ENCODE peak calls at places on chromosomes 11 and 22, in five cellular contexts. C is PC-3, M is bronchial epithelial cell, I is lower lobe of right lung, B is stomach. O is an unnamed sample. For H3K27me3, the result is how much of the 10 kb centered on the place peaks cover.

GRCh38 chr11:45141171-45141570 is 5.3 kb upstream of the PRDM11 start:
- DNase-seq in C (no peak), M (no peak), I (no peak), B (no peak), O (no peak)

GRCh38 chr22:37932821-37933578 is 20.4 kb downstream of the C22orf23 start:
- DNase-seq in C (no peak), M (no peak), I (peak), B (peak), O (no peak)

GRCh38 chr11:917426-917825 is 6.8 kb upstream of the CHID1 start:
- DNase-seq in C (no peak), M (no peak), I (no peak), B (no peak), O (no peak)

GRCh38 chr22:43273902-43274484 is 69.2 kb downstream of the SCUBE1 start:
- DNase-seq in C (peak), M (peak), I (no peak), B (peak), O (peak)

GRCh38 chr22:20567993-20568417 is 60.6 kb downstream of the MED15 start:
- DNase-seq in C (peak), M (no peak), I (no peak), B (no peak), O (no peak)

GRCh38 chr11:36253238-36253637 is 36.0 kb downstream of the COMMD9 start:
- DNase-seq in C (no peak), M (no peak), I (no peak), B (no peak), O (no peak)

GRCh38 chr11:94681140-94681539 is 87.0 kb upstream of the AMOTL1 start:
- DNase-seq in C (peak), M (no peak), I (no peak), B (no peak), O (no peak)

GRCh38 chr11:61091373-61092279 is 10.7 kb upstream of the CD5 start:
- DNase-seq in C (no peak), M (peak), I (no peak), B (no peak), O (peak)

GRCh38 chr11:69076129-69076791 is 27.5 kb downstream of the TPCN2 start:
- DNase-seq in C (peak), M (no peak), I (no peak), B (no peak), O (no peak)

GRCh38 chr11:1008001-1008400 is 28.5 kb downstream of the MUC6 start:
- DNase-seq in C (no peak), M (no peak), I (no peak), B (no peak), O (no peak)

GRCh38 chr11:6259638-6260019 is at the start of gene CCKBR:
- DNase-seq in C (no peak), M (no peak), I (peak), B (peak), O (no peak)

GRCh38 chr22:41256254-41256897 is 15.6 kb upstream of the CHADL start:
- DNase-seq in C (peak), M (peak), I (no peak), B (no peak), O (no peak)

GRCh38 chr11:35308157-35308556 is 111.2 kb downstream of the SLC1A2 start:
- DNase-seq in C (no peak), M (no peak), I (peak), B (no peak), O (no peak)

GRCh38 chr22:47041201-47042115 is 279.0 kb downstream of the TBC1D22A start:
- DNase-seq in C (no peak), M (no peak), I (peak), B (no peak), O (no peak)

GRCh38 chr11:3614742-3615171 is 27.0 kb downstream of the ART5 start:
- DNase-seq in C (peak), M (peak), I (peak), B (no peak), O (no peak)

GRCh38 chr11:61298663-61299244 is 3.6 kb upstream of the VWCE start:
- DNase-seq in C (no peak), M (no peak), I (no peak), B (no peak), O (no peak)

GRCh38 chr11:14974723-14975587 is 2.8 kb upstream of the CALCA start:
- DNase-seq in C (peak), M (peak), I (no peak), B (peak), O (peak)

GRCh38 chr22:36016656-36017055 is 12.0 kb downstream of the RBFOX2 start:
- DNase-seq in C (no peak), M (no peak), I (no peak), B (no peak), O (no peak)

GRCh38 chr22:50532353-50532700 is 2.5 kb upstream of the TYMP start:
- DNase-seq in C (no peak), M (no peak), I (peak), B (no peak), O (peak)

GRCh38 chr11:65642014-65642671 is 4.2 kb downstream of the SIPA1 start:
- DNase-seq in C (no peak), M (no peak), I (peak), B (no peak), O (no peak)

GRCh38 chr22:20919718-20920117 is 2.5 kb downstream of the CRKL start:
- DNase-seq in C (no peak), M (no peak), I (no peak), B (no peak), O (no peak)

GRCh38 chr11:69122642-69123431 is 32.9 kb upstream of the SMIM38 start:
- DNase-seq in C (peak), M (peak), I (peak), B (peak), O (peak)

GRCh38 chr11:62854825-62855570 is 15.6 kb upstream of the WDR74 start:
- DNase-seq in C (no peak), M (no peak), I (no peak), B (no peak), O (no peak)

GRCh38 chr22:27557554-27558060 is 243.9 kb downstream of the MN1 start:
- DNase-seq in C (no peak), M (no peak), I (no peak), B (no peak), O (no peak)

GRCh38 chr22:19143967-19144400 is 467 bp downstream of the ESS2 start:
- DNase-seq in C (no peak), M (peak), I (no peak), B (no peak), O (no peak)

GRCh38 chr11:45146072-45147016 is at the start of gene PRDM11:
- DNase-seq in C (peak), M (peak), I (peak), B (peak), O (peak)

GRCh38 chr11:22392561-22392960 is 54.4 kb downstream of the SLC17A6 start:
- DNase-seq in C (no peak), M (peak), I (no peak), B (no peak), O (no peak)

GRCh38 chr11:31968774-31969433 is 122.0 kb upstream of the RCN1 start:
- DNase-seq in C (peak), M (peak), I (no peak), B (no peak), O (no peak)

GRCh38 chr11:64750361-64751054 is 6.6 kb upstream of the RASGRP2 start:
- DNase-seq in C (no peak), M (no peak), I (no peak), B (no peak), O (no peak)

GRCh38 chr11:35235944-35236666 is 97.1 kb downstream of the CD44 start:
- DNase-seq in C (peak), M (peak), I (no peak), B (peak), O (no peak)

GRCh38 chr11:2869561-2870427 is 15.8 kb downstream of the CDKN1C start:
- DNase-seq in C (no peak), M (no peak), I (no peak), B (no peak), O (no peak)

GRCh38 chr11:15074206-15075161 is 1.1 kb downstream of the CALCB start:
- DNase-seq in C (peak), M (peak), I (peak), B (peak), O (peak)

GRCh38 chr11:2987881-2988280 is 4.2 kb downstream of the NAP1L4 start:
- DNase-seq in C (no peak), M (no peak), I (no peak), B (no peak), O (no peak)

GRCh38 chr11:72048718-72049460 is 31.5 kb downstream of the NUMA1 start:
- DNase-seq in C (no peak), M (no peak), I (no peak), B (no peak), O (no peak)

GRCh38 chr11:121652982-121653381 is 200.2 kb upstream of the SORL1-AS1 start:
- DNase-seq in C (peak), M (no peak), I (no peak), B (no peak), O (no peak)

GRCh38 chr11:114017723-114018122 is 41.8 kb upstream of the ZBTB16 start:
- DNase-seq in C (peak), M (no peak), I (no peak), B (no peak), O (no peak)

GRCh38 chr11:9787981-9788521 is 124.2 kb downstream of the SWAP70 start:
- DNase-seq in C (no peak), M (no peak), I (no peak), B (no peak), O (no peak)

GRCh38 chr11:19344661-19345518 is 104.1 kb upstream of the E2F8 start:
- DNase-seq in C (peak), M (peak), I (peak), B (peak), O (peak)

GRCh38 chr11:67418476-67419281 is 3.2 kb downstream of the CARNS1 start:
- DNase-seq in C (no peak), M (no peak), I (no peak), B (peak), O (no peak)

GRCh38 chr11:67413266-67413797 is 2.1 kb upstream of the CARNS1 start:
- DNase-seq in C (no peak), M (no peak), I (no peak), B (no peak), O (no peak)

GRCh38 chr11:67416416-67417335 is 1.2 kb downstream of the CARNS1 start:
- DNase-seq in C (peak), M (peak), I (peak), B (peak), O (no peak)

GRCh38 chr11:67417425-67417824 is 1.9 kb downstream of the CARNS1 start:
- DNase-seq in C (no peak), M (no peak), I (no peak), B (no peak), O (no peak)

GRCh38 chr11:67415501-67416304 is at the start of gene CARNS1:
- DNase-seq in C (no peak), M (no peak), I (no peak), B (no peak), O (no peak)
- H3K4me3 ChIP-seq in C (peak), M (no peak), I (peak), B (peak), O (no peak)

DNA sequence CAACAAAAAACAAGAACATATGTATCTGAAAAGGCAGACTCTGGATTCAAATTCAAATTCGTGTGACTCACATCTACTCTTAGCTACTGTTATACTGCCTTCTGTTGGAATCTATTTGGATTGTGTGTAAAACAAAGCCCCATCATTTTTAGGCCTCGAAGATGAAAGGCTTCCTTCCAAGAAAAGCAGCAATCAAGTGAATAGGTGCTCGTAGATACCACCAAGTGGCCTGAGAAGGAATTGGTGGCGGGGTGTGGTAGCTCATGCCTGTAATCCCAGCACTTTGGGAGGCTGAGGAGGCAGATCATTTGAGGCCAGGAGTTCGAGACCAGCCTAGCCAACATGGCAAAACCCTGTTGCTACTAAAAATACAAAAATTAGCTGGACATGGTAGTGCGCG is 4.2 kb downstream of the GRAMD1B start:
- DNase-seq in C (peak), M (no peak), I (no peak), B (no peak), O (no peak)
- TF ChIP-seq CTCF in C (peak), M (peak), I (no peak), B (no peak), O (peak)

DNA sequence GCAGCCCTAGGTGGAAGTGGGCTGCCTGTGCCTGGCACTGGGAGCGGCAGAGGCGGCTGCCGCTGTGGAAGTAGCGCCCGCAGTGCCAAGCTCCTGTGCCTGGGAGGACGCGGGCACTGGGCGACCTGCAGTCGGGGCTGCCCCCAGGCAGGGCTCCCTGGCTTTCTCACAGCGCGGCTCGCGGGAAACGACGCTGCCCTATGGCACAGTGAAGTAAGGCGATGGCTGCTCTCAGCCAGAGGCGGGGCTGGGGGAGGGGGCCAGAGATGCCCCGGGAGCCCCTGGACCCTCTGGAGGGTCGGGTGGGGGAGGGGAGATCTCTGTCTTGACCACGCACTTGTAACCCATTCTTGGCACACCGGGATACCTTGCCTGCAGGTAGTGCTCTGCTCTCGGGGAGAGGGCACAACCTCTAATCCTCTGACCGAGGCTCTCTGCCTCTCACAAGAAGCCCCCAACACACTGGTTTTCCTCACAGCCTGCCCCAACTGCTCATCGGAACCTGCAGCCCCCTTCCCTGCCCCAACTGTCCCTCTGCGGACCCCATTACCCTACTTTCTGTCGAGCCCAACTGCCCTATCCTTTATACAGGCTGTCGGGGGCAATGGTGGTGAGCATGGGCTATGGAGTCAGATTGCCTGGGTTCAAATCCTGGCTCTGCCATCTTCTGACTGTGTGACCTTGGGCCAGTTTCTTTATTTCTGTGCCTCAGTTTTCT is 32.2 kb upstream of the TRIM29 start:
- DNase-seq in C (no peak), M (no peak), I (no peak), B (no peak), O (no peak)
- H3K27me3 ChIP-seq in C (under half), M (under half), I (half or more), B (half or more), O (under half)

DNA sequence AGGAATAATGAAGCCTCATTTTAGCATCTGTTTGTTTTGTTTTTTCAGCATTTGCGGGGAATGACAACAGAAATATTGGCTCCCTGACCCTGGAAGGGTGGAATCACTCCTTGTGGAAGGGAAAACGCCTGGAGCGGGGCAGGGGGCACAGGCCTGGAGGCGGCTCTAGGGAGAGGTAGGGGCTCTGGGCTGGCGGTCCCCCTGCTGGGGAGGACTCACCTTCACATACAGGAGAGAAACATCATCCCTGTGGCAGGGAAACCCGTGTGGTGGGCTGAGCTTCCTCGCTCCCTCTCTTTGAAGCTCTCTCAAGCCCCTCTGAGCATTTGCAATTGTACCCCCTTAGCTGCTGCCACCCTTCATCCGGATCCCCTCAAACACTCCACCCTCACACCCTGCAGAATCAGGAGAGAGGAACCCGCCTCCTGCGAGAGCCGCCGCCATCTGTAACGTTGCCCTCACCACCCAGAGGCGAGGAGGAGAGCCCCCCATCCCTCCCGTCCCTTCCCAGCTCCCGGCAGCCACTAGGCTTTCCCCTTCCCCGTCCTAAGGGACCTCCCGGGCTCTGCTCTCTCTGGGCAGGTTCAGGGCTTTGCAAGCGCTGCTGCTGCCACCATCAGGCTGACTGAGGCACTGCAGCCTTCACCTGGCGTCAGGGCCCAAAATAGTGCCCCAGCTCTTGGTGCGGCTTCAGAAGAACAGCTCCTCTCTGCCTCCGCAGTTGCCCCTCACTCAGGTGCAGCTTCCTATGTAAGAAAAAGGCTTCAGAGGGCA is 10.4 kb downstream of the KIRREL3 start:
- DNase-seq in C (peak), M (peak), I (peak), B (peak), O (peak)
- H3K4me3 ChIP-seq in C (no peak), M (no peak), I (no peak), B (no peak), O (no peak)

GRCh38 chr11:85590848-85591483 is 36.2 kb downstream of the DLG2 start:
- DNase-seq in C (peak), M (peak), I (no peak), B (no peak), O (no peak)
- TF ChIP-seq CTCF in C (peak), M (no peak), I (no peak), B (no peak), O (no peak)

GRCh38 chr22:45006873-45007246 is 2.9 kb downstream of the PHF21B start:
- DNase-seq in C (no peak), M (no peak), I (no peak), B (no peak), O (no peak)
- H3K27me3 ChIP-seq in C (half or more), M (under half), I (half or more), B (half or more), O (under half)

GRCh38 chr11:76379811-76380160 is 1.1 kb downstream of the THAP12 start:
- DNase-seq in C (no peak), M (no peak), I (no peak), B (no peak), O (no peak)

GRCh38 chr11:76380161-76380976 is 563 bp downstream of the THAP12 start:
- DNase-seq in C (peak), M (peak), I (peak), B (no peak), O (peak)

GRCh38 chr11:76380977-76381719 is at the start of the genes GVQW3 and THAP12:
- DNase-seq in C (peak), M (peak), I (peak), B (peak), O (peak)

GRCh38 chr11:76385903-76386302 is 4.8 kb downstream of the GVQW3 start:
- DNase-seq in C (no peak), M (no peak), I (no peak), B (no peak), O (no peak)

DNA sequence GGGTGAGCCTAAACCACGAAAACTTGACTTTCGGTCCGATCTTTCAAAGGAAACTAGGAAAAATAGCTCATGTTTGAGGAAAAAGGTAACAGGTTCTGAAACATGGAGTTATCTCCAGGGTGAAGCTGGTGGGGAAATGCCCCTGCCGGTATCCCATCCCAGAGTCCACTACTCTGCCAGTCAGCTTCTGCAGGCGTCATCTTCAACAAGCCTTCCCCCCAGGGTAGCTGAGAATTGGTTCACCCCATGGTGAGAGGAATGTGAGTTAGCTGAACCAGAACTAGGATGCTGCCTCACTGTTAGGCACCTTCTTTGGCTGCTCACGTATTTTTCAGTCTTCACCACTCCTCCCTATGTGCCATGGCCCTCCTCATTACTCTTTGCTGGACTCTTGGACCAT is 1.1 kb downstream of the GVQW3 start:
- DNase-seq in C (no peak), M (no peak), I (no peak), B (no peak), O (no peak)
- H3K4me3 ChIP-seq in C (peak), M (no peak), I (no peak), B (no peak), O (no peak)

GRCh38 chr11:129435499-129436245 is 60.0 kb downstream of the BARX2 start:
- DNase-seq in C (no peak), M (peak), I (no peak), B (no peak), O (no peak)
- TF ChIP-seq CTCF in C (no peak), M (no peak), I (no peak), B (no peak), O (no peak)

GRCh38 chr22:49367016-49367697 is 460.5 kb downstream of the BRD1 start:
- DNase-seq in C (no peak), M (no peak), I (no peak), B (peak), O (no peak)
- H3K27me3 ChIP-seq in C (under half), M (under half), I (half or more), B (half or more), O (under half)

O was measured in GM06990.